ENCODE peak calls at places on chromosomes 6 and 20, in eight cellular contexts. One of them, this sample, is unnamed.

GRCh38 chr6:131427441-131428051 is 145.5 kb upstream of the ARG1 start:
- DNase-seq in A673: no peak
- DNase-seq in A549: no peak
- DNase-seq in aorta: no peak
- DNase-seq in fibroblast of lung: no peak
- DNase-seq in CD8-positive, alpha-beta T cell: no peak
- DNase-seq in substantia nigra: no peak
- DNase-seq in tibial nerve: no peak
- DNase-seq in this sample: no peak

GRCh38 chr6:130178692-130179091 is 44.1 kb downstream of the SAMD3 start:
- DNase-seq in tibial nerve: no peak
- DNase-seq in CD8-positive, alpha-beta T cell: no peak
- DNase-seq in substantia nigra: no peak
- DNase-seq in A673: no peak
- DNase-seq in aorta: no peak
- DNase-seq in fibroblast of lung: peak
- DNase-seq in A549: peak
- DNase-seq in this sample: peak

GRCh38 chr6:75818061-75818855 is 69.2 kb downstream of the MYO6 start:
- DNase-seq in aorta: no peak
- DNase-seq in A549: no peak
- DNase-seq in tibial nerve: no peak
- DNase-seq in substantia nigra: no peak
- DNase-seq in CD8-positive, alpha-beta T cell: no peak
- DNase-seq in fibroblast of lung: peak
- DNase-seq in A673: no peak
- DNase-seq in this sample: no peak

GRCh38 chr6:69181964-69182363 is 546.9 kb downstream of the ADGRB3 start:
- DNase-seq in CD8-positive, alpha-beta T cell: no peak
- DNase-seq in tibial nerve: no peak
- DNase-seq in aorta: no peak
- DNase-seq in fibroblast of lung: no peak
- DNase-seq in A673: no peak
- DNase-seq in substantia nigra: no peak
- DNase-seq in A549: no peak
- DNase-seq in this sample: no peak

GRCh38 chr6:24401458-24401857 is 1.3 kb upstream of the MRS2 start:
- DNase-seq in A673: no peak
- DNase-seq in fibroblast of lung: no peak
- DNase-seq in A549: no peak
- DNase-seq in CD8-positive, alpha-beta T cell: no peak
- DNase-seq in tibial nerve: no peak
- DNase-seq in substantia nigra: no peak
- DNase-seq in aorta: no peak
- DNase-seq in this sample: no peak

GRCh38 chr6:55212147-55212546 is 37.8 kb downstream of the HCRTR2 start:
- DNase-seq in substantia nigra: no peak
- DNase-seq in tibial nerve: no peak
- DNase-seq in A549: no peak
- DNase-seq in fibroblast of lung: peak
- DNase-seq in aorta: no peak
- DNase-seq in CD8-positive, alpha-beta T cell: no peak
- DNase-seq in A673: no peak
- DNase-seq in this sample: no peak

GRCh38 chr6:7311920-7312615 is 931 bp downstream of the SSR1 start:
- DNase-seq in tibial nerve: no peak
- DNase-seq in A673: peak
- DNase-seq in aorta: no peak
- DNase-seq in A549: no peak
- DNase-seq in fibroblast of lung: peak
- DNase-seq in CD8-positive, alpha-beta T cell: no peak
- DNase-seq in substantia nigra: no peak
- DNase-seq in this sample: no peak

GRCh38 chr20:22348010-22348409 is 236.4 kb downstream of the FOXA2 start:
- DNase-seq in substantia nigra: no peak
- DNase-seq in A673: no peak
- DNase-seq in aorta: no peak
- DNase-seq in tibial nerve: no peak
- DNase-seq in fibroblast of lung: no peak
- DNase-seq in A549: no peak
- DNase-seq in CD8-positive, alpha-beta T cell: no peak
- DNase-seq in this sample: no peak

GRCh38 chr6:1240766-1241165 is 71.1 kb upstream of the FOXQ1 start:
- DNase-seq in CD8-positive, alpha-beta T cell: no peak
- DNase-seq in A549: no peak
- DNase-seq in fibroblast of lung: no peak
- DNase-seq in A673: no peak
- DNase-seq in aorta: no peak
- DNase-seq in substantia nigra: no peak
- DNase-seq in tibial nerve: no peak
- DNase-seq in this sample: peak

GRCh38 chr6:14550817-14551216 is 433.2 kb downstream of the CD83 start:
- DNase-seq in A673: peak
- DNase-seq in CD8-positive, alpha-beta T cell: no peak
- DNase-seq in aorta: no peak
- DNase-seq in A549: no peak
- DNase-seq in tibial nerve: peak
- DNase-seq in fibroblast of lung: no peak
- DNase-seq in substantia nigra: no peak
- DNase-seq in this sample: no peak

GRCh38 chr6:148893481-148893880 is 146.7 kb downstream of the UST start:
- DNase-seq in fibroblast of lung: no peak
- DNase-seq in A673: no peak
- DNase-seq in CD8-positive, alpha-beta T cell: no peak
- DNase-seq in A549: no peak
- DNase-seq in aorta: no peak
- DNase-seq in substantia nigra: no peak
- DNase-seq in tibial nerve: no peak
- DNase-seq in this sample: no peak

GRCh38 chr6:136486357-136486756 is 63.9 kb downstream of the MAP7 start:
- DNase-seq in A549: no peak
- DNase-seq in CD8-positive, alpha-beta T cell: no peak
- DNase-seq in substantia nigra: no peak
- DNase-seq in A673: no peak
- DNase-seq in fibroblast of lung: no peak
- DNase-seq in tibial nerve: no peak
- DNase-seq in aorta: no peak
- DNase-seq in this sample: no peak

GRCh38 chr6:147055821-147056392 is 148.3 kb upstream of the STXBP5 start:
- DNase-seq in aorta: no peak
- DNase-seq in A673: no peak
- DNase-seq in substantia nigra: no peak
- DNase-seq in A549: no peak
- DNase-seq in CD8-positive, alpha-beta T cell: no peak
- DNase-seq in tibial nerve: no peak
- DNase-seq in fibroblast of lung: no peak
- DNase-seq in this sample: no peak

GRCh38 chr6:25173232-25173631 is 105.9 kb upstream of the CARMIL1 start:
- DNase-seq in A673: no peak
- DNase-seq in A549: no peak
- DNase-seq in fibroblast of lung: peak
- DNase-seq in aorta: no peak
- DNase-seq in tibial nerve: no peak
- DNase-seq in substantia nigra: no peak
- DNase-seq in CD8-positive, alpha-beta T cell: no peak
- DNase-seq in this sample: no peak

GRCh38 chr6:155946860-155947259 is 491.2 kb upstream of the NOX3 start:
- DNase-seq in substantia nigra: no peak
- DNase-seq in tibial nerve: no peak
- DNase-seq in fibroblast of lung: no peak
- DNase-seq in CD8-positive, alpha-beta T cell: no peak
- DNase-seq in aorta: no peak
- DNase-seq in A673: no peak
- DNase-seq in A549: no peak
- DNase-seq in this sample: no peak

GRCh38 chr20:54123587-54124180 is 50.1 kb downstream of the CYP24A1 start:
- DNase-seq in A673: no peak
- DNase-seq in substantia nigra: no peak
- DNase-seq in CD8-positive, alpha-beta T cell: no peak
- DNase-seq in tibial nerve: no peak
- DNase-seq in aorta: no peak
- DNase-seq in fibroblast of lung: peak
- DNase-seq in A549: peak
- DNase-seq in this sample: peak

GRCh38 chr20:42549496-42549895 is 640.2 kb downstream of the PTPRT start:
- DNase-seq in fibroblast of lung: no peak
- DNase-seq in substantia nigra: no peak
- DNase-seq in A549: no peak
- DNase-seq in A673: no peak
- DNase-seq in aorta: no peak
- DNase-seq in tibial nerve: no peak
- DNase-seq in CD8-positive, alpha-beta T cell: no peak
- DNase-seq in this sample: no peak

GRCh38 chr20:45863543-45864470 is 6.4 kb downstream of the ZSWIM3 start:
- DNase-seq in fibroblast of lung: no peak
- DNase-seq in substantia nigra: no peak
- DNase-seq in A673: no peak
- DNase-seq in aorta: no peak
- DNase-seq in CD8-positive, alpha-beta T cell: no peak
- DNase-seq in A549: no peak
- DNase-seq in tibial nerve: no peak
- DNase-seq in this sample: no peak

GRCh38 chr6:56650191-56650590 is 7.5 kb upstream of the DST start:
- DNase-seq in tibial nerve: no peak
- DNase-seq in A549: no peak
- DNase-seq in fibroblast of lung: no peak
- DNase-seq in substantia nigra: no peak
- DNase-seq in A673: no peak
- DNase-seq in aorta: no peak
- DNase-seq in CD8-positive, alpha-beta T cell: no peak
- DNase-seq in this sample: no peak

GRCh38 chr6:56649053-56649769 is 6.5 kb upstream of the DST start:
- DNase-seq in fibroblast of lung: peak
- DNase-seq in substantia nigra: no peak
- DNase-seq in A549: no peak
- DNase-seq in tibial nerve: no peak
- DNase-seq in CD8-positive, alpha-beta T cell: no peak
- DNase-seq in A673: peak
- DNase-seq in aorta: no peak
- DNase-seq in this sample: no peak

GRCh38 chr6:56647172-56647762 is 4.6 kb upstream of the DST start:
- DNase-seq in substantia nigra: no peak
- DNase-seq in tibial nerve: no peak
- DNase-seq in A549: no peak
- DNase-seq in fibroblast of lung: no peak
- DNase-seq in CD8-positive, alpha-beta T cell: no peak
- DNase-seq in A673: no peak
- DNase-seq in aorta: no peak
- DNase-seq in this sample: no peak

GRCh38 chr6:56652231-56652630 is 9.5 kb upstream of the DST start:
- DNase-seq in aorta: no peak
- DNase-seq in tibial nerve: no peak
- DNase-seq in fibroblast of lung: peak
- DNase-seq in substantia nigra: no peak
- DNase-seq in A673: no peak
- DNase-seq in CD8-positive, alpha-beta T cell: no peak
- DNase-seq in A549: no peak
- DNase-seq in this sample: peak

DNA sequence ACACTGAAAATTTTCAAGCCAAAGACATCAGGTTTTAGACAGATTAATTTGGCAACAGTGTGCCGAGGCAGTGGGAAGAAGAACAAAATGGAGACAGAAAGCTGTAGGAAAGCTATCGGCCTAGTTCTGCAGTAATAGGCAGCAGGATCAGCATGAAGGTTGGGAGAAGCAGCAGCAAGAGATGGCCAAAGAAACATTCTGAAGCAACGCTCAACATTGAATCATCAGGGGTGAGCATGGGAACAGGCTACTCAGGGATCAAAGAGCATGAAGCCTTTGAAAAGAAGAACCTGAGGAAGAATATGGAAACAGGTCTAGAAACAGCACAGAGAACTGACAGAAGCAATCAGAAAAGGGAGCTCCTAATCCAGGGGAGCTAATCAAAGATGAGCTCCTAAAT is 7.1 kb upstream of the DST start:
- DNase-seq in A673: no peak
- DNase-seq in substantia nigra: no peak
- DNase-seq in CD8-positive, alpha-beta T cell: no peak
- DNase-seq in aorta: no peak
- DNase-seq in fibroblast of lung: peak
- DNase-seq in tibial nerve: no peak
- DNase-seq in A549: no peak
- DNase-seq in this sample: no peak
- H3K27ac ChIP-seq in A673: no peak
- H3K27ac ChIP-seq in substantia nigra: peak
- H3K27ac ChIP-seq in CD8-positive, alpha-beta T cell: no peak
- H3K27ac ChIP-seq in aorta: no peak
- H3K27ac ChIP-seq in fibroblast of lung: peak
- H3K27ac ChIP-seq in tibial nerve: peak
- H3K27ac ChIP-seq in A549: peak
- H3K27ac ChIP-seq in this sample: peak

DNA sequence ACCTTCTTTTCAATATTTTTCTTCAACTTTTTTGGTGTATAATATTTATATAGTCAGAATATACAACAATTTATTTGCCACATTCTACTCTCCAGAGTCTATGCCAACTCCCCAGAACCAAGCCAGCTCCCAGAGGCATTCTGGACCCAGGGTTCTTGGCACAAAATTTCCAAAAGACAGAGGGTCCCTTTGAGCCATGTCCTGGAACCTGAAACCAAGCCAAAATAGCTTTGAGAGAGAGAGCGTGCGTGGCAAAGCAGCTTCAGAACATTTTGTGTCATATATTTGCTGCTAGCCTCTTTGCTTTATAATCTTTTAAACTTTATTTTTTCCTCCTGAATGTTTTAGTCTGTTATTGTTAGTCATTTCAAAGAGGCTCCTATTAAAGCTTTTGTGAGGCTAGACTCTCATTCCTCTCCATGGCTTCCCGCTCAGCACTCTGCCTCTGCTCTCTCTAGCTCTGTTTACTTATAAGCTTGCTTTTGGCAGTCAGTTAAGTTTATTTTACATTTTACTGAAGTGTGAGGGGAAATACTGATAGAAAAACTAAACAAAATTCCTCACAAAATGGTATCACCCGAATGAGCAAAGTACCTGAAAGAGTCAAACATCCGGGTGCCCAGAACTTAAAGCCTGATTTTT is 605.2 kb upstream of the ID4 start:
- DNase-seq in aorta: peak
- DNase-seq in tibial nerve: no peak
- DNase-seq in A549: no peak
- DNase-seq in A673: no peak
- DNase-seq in substantia nigra: peak
- DNase-seq in fibroblast of lung: no peak
- DNase-seq in CD8-positive, alpha-beta T cell: no peak
- DNase-seq in this sample: no peak
- H3K27ac ChIP-seq in aorta: peak
- H3K27ac ChIP-seq in tibial nerve: peak
- H3K27ac ChIP-seq in A549: no peak
- H3K27ac ChIP-seq in A673: no peak
- H3K27ac ChIP-seq in substantia nigra: no peak
- H3K27ac ChIP-seq in fibroblast of lung: no peak
- H3K27ac ChIP-seq in CD8-positive, alpha-beta T cell: no peak
- H3K27ac ChIP-seq in this sample: no peak

GRCh38 chr20:6767166-6767535 is 335 bp upstream of the BMP2 start:
- DNase-seq in aorta: no peak
- DNase-seq in tibial nerve: no peak
- DNase-seq in fibroblast of lung: no peak
- DNase-seq in A549: no peak
- DNase-seq in substantia nigra: no peak
- DNase-seq in A673: no peak
- DNase-seq in CD8-positive, alpha-beta T cell: no peak
- DNase-seq in this sample: no peak
- H3K27ac ChIP-seq in aorta: no peak
- H3K27ac ChIP-seq in tibial nerve: peak
- H3K27ac ChIP-seq in fibroblast of lung: no peak
- H3K27ac ChIP-seq in A549: no peak
- H3K27ac ChIP-seq in substantia nigra: peak
- H3K27ac ChIP-seq in A673: no peak
- H3K27ac ChIP-seq in CD8-positive, alpha-beta T cell: no peak
- H3K27ac ChIP-seq in this sample: peak

GRCh38 chr20:20710443-20710842 is 2.0 kb downstream of the RALGAPA2 start:
- DNase-seq in A549: no peak
- DNase-seq in tibial nerve: no peak
- DNase-seq in substantia nigra: no peak
- DNase-seq in aorta: no peak
- DNase-seq in A673: no peak
- DNase-seq in CD8-positive, alpha-beta T cell: no peak
- DNase-seq in fibroblast of lung: no peak
- DNase-seq in this sample: no peak
- H3K27ac ChIP-seq in A549: no peak
- H3K27ac ChIP-seq in tibial nerve: no peak
- H3K27ac ChIP-seq in substantia nigra: no peak
- H3K27ac ChIP-seq in aorta: no peak
- H3K27ac ChIP-seq in A673: no peak
- H3K27ac ChIP-seq in CD8-positive, alpha-beta T cell: no peak
- H3K27ac ChIP-seq in fibroblast of lung: no peak
- H3K27ac ChIP-seq in this sample: peak

This sample was measured in epithelial cell of prostate.